ENCODE peak calls at places on chromosomes 2 and 18, in six cellular contexts. L is pons; R is activated CD4-positive, alpha-beta T cell treated with anti-CD3 and anti-CD28 coated beads for 48 hours; J is germinal center; X is HS-5; D is Ammon's horn. Q is an unnamed sample.

GRCh38 chr18:75218524-75218923 is 7.9 kb downstream of the TSHZ1 start:
- DNase-seq in L (no peak), R (no peak), J (no peak), X (no peak), D (no peak), Q (peak; percentile 76)

GRCh38 chr2:83567551-83567950 is 891.5 kb downstream of the SUCLG1 start:
- DNase-seq in L (no peak), R (no peak), J (no peak), X (no peak), D (no peak), Q (no peak)

GRCh38 chr2:239721991-239722759 is 303.0 kb downstream of the NDUFA10 start:
- DNase-seq in L (no peak), R (no peak), J (no peak), X (no peak), D (no peak), Q (no peak)

GRCh38 chr18:35174093-35174731 is 66.6 kb upstream of the ZNF397 start:
- DNase-seq in L (peak; percentile 53), R (no peak), J (peak; percentile 28), X (no peak), D (no peak), Q (peak; percentile 47)

GRCh38 chr2:5743992-5744391 is 51.8 kb downstream of the SOX11 start:
- DNase-seq in L (no peak), R (no peak), J (no peak), X (no peak), D (no peak), Q (peak; percentile 68)

GRCh38 chr2:74512744-74513604 is 1.3 kb upstream of the TLX2 start:
- DNase-seq in L (no peak), R (no peak), J (no peak), X (no peak), D (no peak), Q (peak; percentile 47)

GRCh38 chr2:47652041-47652713 is 130.8 kb upstream of the MSH6 start:
- DNase-seq in L (no peak), R (no peak), J (no peak), X (no peak), D (no peak), Q (peak; percentile 81)

GRCh38 chr2:16204791-16205620 is 264.7 kb downstream of the MYCN start:
- DNase-seq in L (no peak), R (no peak), J (no peak), X (no peak), D (no peak), Q (peak; percentile 80)

GRCh38 chr2:37648316-37649011 is 23.0 kb downstream of the CDC42EP3 start:
- DNase-seq in L (peak; percentile 39), R (peak; percentile 40), J (no peak), X (no peak), D (peak; percentile 61), Q (peak; percentile 61)

GRCh38 chr18:45282101-45282812 is 333.0 kb upstream of the SLC14A2 start:
- DNase-seq in L (no peak), R (no peak), J (no peak), X (no peak), D (no peak), Q (no peak)